ENCODE peak calls at places on chromosomes 6 and 20, in four cellular contexts. H is lower lobe of right lung; B is CD8-positive, alpha-beta memory T cell; R is adrenal gland. V is an unnamed sample.

GRCh38 chr6:89689732-89690131 is 51.2 kb upstream of the LYRM2 start:
- DNase-seq in R (no peak), H (no peak), B (no peak), V (no peak)

GRCh38 chr20:51639206-51639832 is 96.8 kb upstream of the NFATC2 start:
- DNase-seq in R (peak), B (peak), H (peak), V (peak)

GRCh38 chr6:116392158-116393032 is 21.6 kb downstream of the DSE start:
- DNase-seq in R (no peak), B (peak), H (no peak), V (peak)

GRCh38 chr6:67606905-67607828 is 1027.9 kb upstream of the ADGRB3 start:
- DNase-seq in B (no peak), R (no peak), H (no peak), V (no peak)

GRCh38 chr6:110415297-110415916 is at the start of gene DDO:
- DNase-seq in H (peak), B (no peak), R (peak), V (no peak)

GRCh38 chr6:25934735-25935313 is 4.3 kb upstream of the SLC17A2 start:
- DNase-seq in R (no peak), H (no peak), B (no peak), V (no peak)

GRCh38 chr6:133630651-133631050 is 258.3 kb upstream of the TCF21 start:
- DNase-seq in R (no peak), B (no peak), H (no peak), V (no peak)

GRCh38 chr6:100176321-100176950 is 182.4 kb upstream of the MCHR2 start:
- DNase-seq in R (no peak), B (no peak), H (no peak), V (peak)

GRCh38 chr6:83160167-83160566 is 32.9 kb downstream of the PGM3 start:
- DNase-seq in H (no peak), B (no peak), R (no peak), V (no peak)

GRCh38 chr6:41462980-41463930 is 82.9 kb upstream of the FOXP4 start:
- DNase-seq in B (no peak), H (peak), R (peak), V (no peak)

GRCh38 chr6:150664091-150664490 is 64.4 kb downstream of the PLEKHG1 start:
- DNase-seq in H (no peak), R (no peak), B (no peak), V (no peak)

GRCh38 chr6:150666071-150666470 is 66.4 kb downstream of the PLEKHG1 start:
- DNase-seq in R (peak), B (no peak), H (no peak), V (no peak)

GRCh38 chr6:150668882-150669476 is 69.3 kb downstream of the PLEKHG1 start:
- DNase-seq in H (no peak), B (no peak), R (no peak), V (no peak)

GRCh38 chr6:150670311-150670710 is 70.6 kb downstream of the PLEKHG1 start:
- DNase-seq in R (no peak), B (no peak), H (no peak), V (no peak)

GRCh38 chr6:150667977-150668716 is 68.5 kb downstream of the PLEKHG1 start:
- DNase-seq in H (peak), B (no peak), R (peak), V (no peak)
- H3K27ac ChIP-seq in H (peak), B (no peak), R (no peak), V (no peak)

DNA sequence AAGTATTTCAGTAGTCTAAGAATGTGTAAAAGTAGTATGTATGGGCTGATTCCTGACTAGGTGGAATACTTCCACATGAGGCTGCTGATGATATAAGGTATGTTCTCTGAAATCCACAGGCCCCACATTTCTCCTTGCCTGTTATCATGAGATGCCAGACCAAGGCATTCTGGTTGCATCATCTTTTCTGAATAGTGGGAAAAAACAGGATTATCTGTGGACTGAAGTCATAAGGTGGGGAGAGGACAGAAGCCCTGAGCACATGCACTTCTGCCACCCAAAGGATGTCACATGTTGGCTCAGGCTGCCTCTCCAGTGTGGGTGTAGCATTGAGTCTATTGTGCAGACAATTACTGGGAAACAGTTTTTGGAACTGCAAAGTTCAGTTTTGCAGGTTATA is 184.5 kb upstream of the RAB32 start:
- DNase-seq in H (no peak), B (no peak), R (no peak), V (no peak)
- H3K27ac ChIP-seq in H (no peak), B (no peak), R (no peak), V (no peak)

GRCh38 chr6:163415176-163415619 is 680 bp downstream of the QKI start:
- DNase-seq in B (peak), H (peak), R (peak), V (peak)
- H3K27ac ChIP-seq in B (peak), H (peak), R (peak), V (peak)

GRCh38 chr20:24943731-24944130 is 5.3 kb upstream of the CST7 start:
- DNase-seq in R (no peak), H (no peak), B (no peak), V (no peak)

GRCh38 chr20:24938498-24938897 is 10.6 kb upstream of the CST7 start:
- DNase-seq in H (no peak), B (no peak), R (no peak), V (no peak)

GRCh38 chr20:24943196-24943595 is 5.9 kb upstream of the CST7 start:
- DNase-seq in R (no peak), B (no peak), H (no peak), V (no peak)

GRCh38 chr20:24937579-24937978 is 11.5 kb upstream of the CST7 start:
- DNase-seq in B (no peak), H (no peak), R (no peak), V (no peak)

GRCh38 chr20:24942679-24943078 is 6.4 kb upstream of the CST7 start:
- DNase-seq in H (peak), R (no peak), B (no peak), V (no peak)
- H3K27ac ChIP-seq in H (no peak), R (no peak), B (no peak), V (no peak)

DNA sequence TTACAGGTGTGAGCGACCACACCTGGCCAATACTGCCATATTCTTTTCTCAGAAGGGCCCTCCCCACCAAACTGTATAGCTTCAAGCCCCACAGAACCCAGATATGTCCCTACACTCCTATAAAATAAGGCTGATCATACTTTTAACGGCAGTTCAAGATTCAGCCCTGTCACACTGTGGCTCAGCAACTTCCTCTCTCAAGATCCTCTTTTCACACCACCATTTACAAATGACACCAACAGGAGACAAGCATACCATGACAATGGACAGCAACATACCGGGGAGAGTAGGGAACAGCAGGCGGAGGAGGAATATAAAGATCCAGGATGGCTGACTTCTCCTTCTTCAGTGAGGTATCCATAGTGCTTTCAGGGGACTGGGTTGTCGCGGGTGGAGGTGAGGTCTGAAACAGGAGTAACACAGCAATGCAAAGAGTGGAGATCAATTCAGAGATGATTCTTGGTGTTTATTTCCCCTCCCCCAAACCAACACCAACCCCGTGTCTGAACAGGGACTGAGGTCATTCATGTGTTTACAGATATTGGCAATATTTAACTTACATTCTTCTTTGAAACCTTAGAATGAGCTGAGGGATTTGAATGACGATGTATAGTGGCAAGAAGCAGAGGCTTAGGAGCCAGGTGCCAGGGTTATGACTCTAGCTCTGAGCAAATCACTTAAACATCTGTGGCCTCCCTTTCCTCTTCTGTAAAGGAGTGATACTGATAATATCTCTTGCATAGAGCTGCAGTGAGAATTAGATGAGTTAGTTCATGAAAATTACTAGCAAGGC is 57.6 kb upstream of the IPCEF1 start:
- DNase-seq in R (no peak), H (no peak), B (no peak), V (no peak)
- H3K27ac ChIP-seq in R (no peak), H (no peak), B (no peak), V (no peak)

GRCh38 chr20:40424695-40425094 is 264.3 kb downstream of the MAFB start:
- DNase-seq in R (no peak), B (no peak), H (no peak), V (no peak)
- H3K27ac ChIP-seq in R (no peak), B (no peak), H (no peak), V (no peak)